ENCODE peak calls at places on chromosomes 7 and 10, in six cellular contexts. Z is AG09309, B is heart right ventricle, Q is heart left ventricle, J is AG10803, G is GM12865. K is an unnamed sample.

GRCh38 chr10:43257210-43258031 is 9.4 kb downstream of the RASGEF1A start:
- DNase-seq in Z (no peak), B (no peak), Q (no peak), J (no peak), G (no peak), K (no peak)

GRCh38 chr10:7196284-7196683 is 214.6 kb downstream of the SFMBT2 start:
- DNase-seq in Z (no peak), B (no peak), Q (no peak), J (no peak), G (no peak), K (no peak)

GRCh38 chr7:116500071-116500853 is 724 bp downstream of the CAV2 start:
- DNase-seq in Z (no peak), B (peak; percentile 42), Q (peak; percentile 45), J (peak; percentile 57), G (peak; percentile 56), K (no peak)

GRCh38 chr7:28329616-28330373 is 82.5 kb upstream of the CREB5 start:
- DNase-seq in Z (no peak), B (no peak), Q (no peak), J (peak; percentile 39), G (peak; percentile 64), K (no peak)

GRCh38 chr7:99267530-99268360 is 4.9 kb upstream of the MYH16 start:
- DNase-seq in Z (peak; percentile 46), B (no peak), Q (no peak), J (peak; percentile 77), G (no peak), K (peak; percentile 46)

GRCh38 chr10:3330687-3331086 is 158.1 kb upstream of the PITRM1 start:
- DNase-seq in Z (peak; percentile 65), B (no peak), Q (no peak), J (peak; percentile 20), G (peak; percentile 24), K (no peak)

GRCh38 chr7:94056796-94057207 is 52.6 kb upstream of the BET1 start:
- DNase-seq in Z (peak; percentile 87), B (no peak), Q (no peak), J (peak; percentile 96), G (no peak), K (peak; percentile 85)

GRCh38 chr10:4383683-4384082 is 442.3 kb upstream of the AKR1E2 start:
- DNase-seq in Z (no peak), B (no peak), Q (no peak), J (peak; percentile 33), G (no peak), K (no peak)

GRCh38 chr7:7323352-7323751 is 141.0 kb downstream of the C1GALT1 start:
- DNase-seq in Z (no peak), B (no peak), Q (no peak), J (no peak), G (peak; percentile 60), K (no peak)

GRCh38 chr7:45219130-45219529 is 61.5 kb downstream of the RAMP3 start:
- DNase-seq in Z (no peak), B (no peak), Q (no peak), J (no peak), G (no peak), K (no peak)

GRCh38 chr7:30510124-30511074 is 5.8 kb upstream of the GGCT start:
- DNase-seq in Z (no peak), B (no peak), Q (no peak), J (peak; percentile 44), G (peak; percentile 50), K (no peak)

GRCh38 chr7:90574820-90575187 is 21.3 kb upstream of the CDK14 start:
- DNase-seq in Z (no peak), B (no peak), Q (no peak), J (no peak), G (no peak), K (no peak)

GRCh38 chr10:30986027-30986672 is 45.5 kb downstream of the ZNF438 start:
- DNase-seq in Z (no peak), B (no peak), Q (no peak), J (peak; percentile 58), G (no peak), K (no peak)

GRCh38 chr7:111953611-111954010 is 252.6 kb downstream of the DOCK4 start:
- DNase-seq in Z (no peak), B (peak; percentile 26), Q (peak; percentile 15), J (no peak), G (peak; percentile 26), K (no peak)

GRCh38 chr10:124974131-124974530 is 32.2 kb downstream of the ZRANB1 start:
- DNase-seq in Z (no peak), B (no peak), Q (no peak), J (no peak), G (no peak), K (no peak)

GRCh38 chr7:24135003-24135817 is 148.8 kb upstream of the NPY start:
- DNase-seq in Z (no peak), B (no peak), Q (no peak), J (no peak), G (peak; percentile 76), K (no peak)

GRCh38 chr7:6015917-6016652 is 7.0 kb downstream of the AIMP2 start:
- DNase-seq in Z (peak; percentile 98), B (peak; percentile 55), Q (peak; percentile 46), J (peak; percentile 99), G (peak; percentile 41), K (peak; percentile 91)

GRCh38 chr7:157687845-157688244 is 351.0 kb downstream of the DNAJB6 start:
- DNase-seq in Z (no peak), B (no peak), Q (no peak), J (no peak), G (no peak), K (no peak)
- H3K4me3 ChIP-seq in Z (no peak overlapping the region), B (no peak overlapping the region), Q (no peak overlapping the region), J (no peak overlapping the region), G (no peak overlapping the region), K (no peak overlapping the region)

DNA sequence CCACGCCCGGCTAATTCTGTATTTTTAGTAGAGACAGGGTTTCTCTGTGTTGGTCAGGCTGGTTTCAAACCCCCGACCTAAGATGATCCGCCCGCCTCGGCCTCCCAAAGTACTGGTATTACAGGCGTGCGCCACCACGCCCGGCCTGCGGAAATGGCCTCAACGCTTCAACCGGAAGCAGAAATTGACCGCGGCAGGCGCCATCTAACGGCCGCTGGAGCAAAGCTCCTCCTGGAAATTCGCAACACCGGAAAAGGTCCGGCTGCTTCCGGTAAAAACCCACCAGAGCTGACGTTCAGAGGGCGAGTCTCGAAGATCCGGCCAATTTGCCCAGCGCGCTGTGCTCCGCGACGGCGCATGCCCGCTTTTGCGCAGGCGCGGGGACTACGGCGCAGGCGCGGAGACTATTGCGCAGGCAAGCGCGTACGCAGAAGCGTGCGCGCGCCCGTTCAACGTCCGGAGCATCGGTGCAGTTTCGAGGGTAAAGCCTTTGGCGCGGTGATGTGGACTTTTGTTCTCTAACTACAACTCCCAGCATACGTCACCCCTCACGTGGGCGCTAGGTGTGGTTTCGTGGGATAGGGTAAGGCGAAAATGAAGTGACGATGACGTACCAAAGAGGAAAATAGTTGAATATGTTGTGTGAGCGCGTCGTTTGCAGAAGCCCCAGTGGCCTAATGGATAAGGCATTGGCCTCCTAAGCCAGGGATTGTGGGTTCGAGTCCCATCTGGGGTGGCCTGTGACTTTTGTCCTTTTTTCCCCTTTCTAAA is 915 bp upstream of the FMC1 start:
- DNase-seq in Z (peak; percentile 99), B (peak; percentile 99), Q (peak; percentile 98), J (peak; percentile 99), G (peak; percentile 100), K (peak; percentile 95)
- TF ChIP-seq CTCF in Z (peak; percentile 78), B (peak; percentile 91), Q (peak; percentile 86), J (peak; percentile 74), G (peak; percentile 77), K (peak; percentile 79)

GRCh38 chr10:87816842-87817178 is 1.2 kb downstream of the ATAD1 start:
- DNase-seq in Z (no peak), B (no peak), Q (no peak), J (no peak), G (no peak), K (no peak)
- H3K4me3 ChIP-seq in Z (peak overlapping the region; percentile 76), B (peak overlapping the region; percentile 55), Q (peak overlapping the region; percentile 80), J (peak overlapping the region; percentile 91), G (peak overlapping the region; percentile 65), K (peak overlapping the region; percentile 89)

GRCh38 chr7:151642746-151643145 is 123.1 kb upstream of the RHEB start:
- DNase-seq in Z (no peak), B (no peak), Q (no peak), J (no peak), G (no peak), K (no peak)

GRCh38 chr7:151645311-151645710 is 125.6 kb upstream of the RHEB start:
- DNase-seq in Z (no peak), B (no peak), Q (no peak), J (no peak), G (no peak), K (no peak)

GRCh38 chr7:151647006-151647405 is 127.3 kb upstream of the RHEB start:
- DNase-seq in Z (no peak), B (no peak), Q (no peak), J (no peak), G (no peak), K (no peak)

GRCh38 chr7:151641587-151641986 is 121.9 kb upstream of the RHEB start:
- DNase-seq in Z (no peak), B (no peak), Q (no peak), J (no peak), G (no peak), K (no peak)

DNA sequence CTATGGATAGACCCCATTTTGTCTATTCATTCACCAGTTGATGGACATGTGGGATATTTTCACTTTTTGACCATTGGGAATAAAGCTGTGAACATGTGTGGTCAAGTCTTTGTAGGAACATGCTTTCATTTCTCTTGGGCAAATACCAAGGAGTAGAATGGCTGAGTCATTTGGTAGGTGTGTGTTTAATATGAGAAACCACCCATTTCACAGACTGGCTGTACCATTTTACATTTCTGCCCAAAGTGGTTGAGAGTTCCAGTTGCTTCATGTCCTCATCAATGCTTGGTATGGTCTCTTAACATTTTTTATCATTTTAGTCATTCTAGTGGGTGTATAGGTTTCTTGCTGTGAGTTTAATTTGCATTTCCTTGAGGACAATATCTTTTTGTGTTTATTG is 124.9 kb upstream of the RHEB start:
- DNase-seq in Z (no peak), B (no peak), Q (no peak), J (no peak), G (no peak), K (no peak)
- TF ChIP-seq CTCF in Z (no peak), B (no peak), Q (no peak), J (no peak), G (no peak), K (no peak)

GRCh38 chr7:42096262-42096661 is 140.7 kb downstream of the GLI3 start:
- DNase-seq in Z (no peak), B (no peak), Q (no peak), J (no peak), G (no peak), K (no peak)
- H3K4me3 ChIP-seq in Z (no peak overlapping the region), B (no peak overlapping the region), Q (no peak overlapping the region), J (no peak overlapping the region), G (no peak overlapping the region), K (no peak overlapping the region)

GRCh38 chr10:22984066-22984465 is 56.2 kb downstream of the ARMC3 start:
- DNase-seq in Z (no peak), B (no peak), Q (no peak), J (peak; percentile 12), G (no peak), K (no peak)

GRCh38 chr10:22988581-22989360 is 60.9 kb downstream of the ARMC3 start:
- DNase-seq in Z (peak; percentile 7), B (peak; percentile 71), Q (peak; percentile 43), J (peak; percentile 50), G (peak; percentile 73), K (no peak)

GRCh38 chr10:22992075-22992474 is 64.2 kb downstream of the ARMC3 start:
- DNase-seq in Z (no peak), B (no peak), Q (no peak), J (no peak), G (peak; percentile 78), K (no peak)

GRCh38 chr10:22990443-22990842 is 62.6 kb downstream of the ARMC3 start:
- DNase-seq in Z (no peak), B (no peak), Q (no peak), J (no peak), G (no peak), K (no peak)

GRCh38 chr10:22986771-22987542 is 59.1 kb downstream of the ARMC3 start:
- DNase-seq in Z (peak; percentile 7), B (no peak), Q (no peak), J (peak; percentile 44), G (peak; percentile 45), K (no peak)
- TF ChIP-seq CTCF in Z (peak; percentile 25), B (peak; percentile 61), Q (peak; percentile 49), J (peak; percentile 56), G (peak; percentile 23), K (peak; percentile 13)

K was measured in AG04449.